ENCODE peak calls at places on chromosomes 13 and 19, in six cellular contexts. S is A549, A is K562, B is HepG2, K is NB4, P is endothelial cell of umbilical vein. V is an unnamed sample.

GRCh38 chr13:34416833-34417425 is 525.1 kb upstream of the NBEA start:
- DNase-seq in A (no peak), P (no peak), S (no peak), K (no peak), B (no peak), V (no peak)

GRCh38 chr19:3450796-3451411 is 29.4 kb downstream of the SMIM24 start:
- DNase-seq in A (no peak), K (peak), P (peak), B (peak), S (peak), V (no peak)

GRCh38 chr13:40518481-40518882 is 148.0 kb downstream of the FOXO1 start:
- DNase-seq in S (no peak), P (no peak), B (no peak), A (no peak), K (no peak), V (peak)

GRCh38 chr13:29494520-29494919 is 101.0 kb downstream of the SLC7A1 start:
- DNase-seq in P (no peak), B (no peak), A (no peak), K (no peak), S (no peak), V (no peak)

GRCh38 chr13:51955841-51956603 is 55.2 kb downstream of the ATP7B start:
- DNase-seq in K (no peak), S (no peak), P (no peak), A (peak), B (no peak), V (no peak)

GRCh38 chr13:84049442-84049841 is 167.2 kb upstream of the SLITRK1 start:
- DNase-seq in B (no peak), A (no peak), P (no peak), S (no peak), K (no peak), V (no peak)

GRCh38 chr13:111387945-111388600 is 67.6 kb downstream of the TEX29 start:
- DNase-seq in A (no peak), K (no peak), B (no peak), S (no peak), P (no peak), V (no peak)

GRCh38 chr13:92829930-92830329 is 396.7 kb upstream of the GPC6 start:
- DNase-seq in B (no peak), A (no peak), S (no peak), P (no peak), K (no peak), V (no peak)

GRCh38 chr13:31962661-31963345 is 68.8 kb upstream of the FRY start:
- DNase-seq in S (no peak), B (peak), P (no peak), A (no peak), K (no peak), V (no peak)

GRCh38 chr13:46321494-46322225 is 65.4 kb downstream of the RUBCNL start:
- DNase-seq in B (peak), K (peak), A (peak), P (peak), S (peak), V (peak)

GRCh38 chr13:40191186-40191980 is 475.1 kb downstream of the FOXO1 start:
- DNase-seq in K (no peak), S (no peak), P (no peak), A (no peak), B (no peak), V (no peak)

GRCh38 chr13:30892966-30893365 is 13.1 kb upstream of the MEDAG start:
- DNase-seq in P (no peak), S (peak), A (peak), B (peak), K (peak), V (no peak)

GRCh38 chr13:111232191-111232590 is 88.3 kb upstream of the TEX29 start:
- DNase-seq in A (no peak), S (no peak), B (no peak), P (no peak), K (no peak), V (no peak)

GRCh38 chr13:73596382-73596781 is 537.6 kb downstream of the KLF5 start:
- DNase-seq in A (no peak), P (no peak), K (no peak), B (no peak), S (no peak), V (no peak)

GRCh38 chr19:38046254-38047047 is 139.4 kb downstream of the SIPA1L3 start:
- DNase-seq in A (no peak), P (no peak), K (no peak), S (no peak), B (no peak), V (peak)

GRCh38 chr19:10797541-10798256 is 38.3 kb downstream of the TMED1 start:
- DNase-seq in B (no peak), A (no peak), S (no peak), K (peak), P (peak), V (peak)

GRCh38 chr13:59721889-59722579 is 441.7 kb downstream of the DIAPH3 start:
- DNase-seq in K (no peak), S (no peak), A (no peak), P (no peak), B (no peak), V (no peak)

GRCh38 chr13:98103531-98103930 is 39.4 kb upstream of the FARP1 start:
- DNase-seq in A (no peak), S (no peak), B (no peak), K (no peak), P (no peak), V (no peak)

GRCh38 chr13:83312194-83312593 is 570.1 kb downstream of the SLITRK1 start:
- DNase-seq in A (no peak), S (no peak), K (no peak), P (no peak), B (no peak), V (no peak)

GRCh38 chr19:32230441-32230840 is 115.0 kb upstream of the ZNF507 start:
- DNase-seq in K (no peak), S (no peak), A (no peak), P (no peak), B (no peak), V (no peak)

GRCh38 chr19:778910-779653 is 18.2 kb upstream of the PTBP1 start:
- DNase-seq in S (peak), K (no peak), P (peak), A (no peak), B (peak), V (no peak)

GRCh38 chr19:32363175-32363574 is 17.8 kb downstream of the ZNF507 start:
- DNase-seq in S (no peak), B (peak), K (no peak), A (no peak), P (no peak), V (no peak)

GRCh38 chr19:18192673-18193387 is at the start of gene MPV17L2:
- DNase-seq in B (peak), K (peak), P (peak), A (peak), S (peak), V (peak)

GRCh38 chr19:6987850-6988249 is 33.4 kb downstream of the MBD3L2B start:
- DNase-seq in P (no peak), S (no peak), B (no peak), A (no peak), K (peak), V (no peak)

GRCh38 chr19:14686411-14686810 is 3.4 kb upstream of the ZNF333 start:
- DNase-seq in S (no peak), B (peak), P (peak), A (no peak), K (peak), V (no peak)

GRCh38 chr19:55386515-55386947 is 799 bp downstream of the RPL28 start:
- DNase-seq in A (no peak), K (no peak), B (no peak), S (no peak), P (no peak), V (no peak)

GRCh38 chr19:8101311-8101710 is 48.1 kb downstream of the FBN3 start:
- DNase-seq in K (no peak), A (no peak), B (no peak), P (no peak), S (no peak), V (no peak)

GRCh38 chr19:11617207-11618062 is 20.2 kb downstream of the ZNF627 start:
- DNase-seq in A (no peak), S (no peak), B (no peak), K (no peak), P (no peak), V (no peak)

GRCh38 chr19:58477871-58478270 is 1.7 kb downstream of the ZNF446 start:
- DNase-seq in B (no peak), S (no peak), P (no peak), K (no peak), A (no peak), V (no peak)

GRCh38 chr19:46919324-46919723 is 58.5 kb downstream of the ARHGAP35 start:
- DNase-seq in S (no peak), B (no peak), P (no peak), K (peak), A (no peak), V (no peak)

GRCh38 chr19:28289294-28290063 is 923.5 kb downstream of the UQCRFS1 start:
- DNase-seq in P (peak), S (no peak), K (no peak), B (no peak), A (no peak), V (no peak)

GRCh38 chr13:19713186-19713965 is 69.4 kb downstream of the PSPC1 start:
- DNase-seq in B (no peak), S (no peak), A (no peak), P (peak), K (peak), V (peak)

DNA sequence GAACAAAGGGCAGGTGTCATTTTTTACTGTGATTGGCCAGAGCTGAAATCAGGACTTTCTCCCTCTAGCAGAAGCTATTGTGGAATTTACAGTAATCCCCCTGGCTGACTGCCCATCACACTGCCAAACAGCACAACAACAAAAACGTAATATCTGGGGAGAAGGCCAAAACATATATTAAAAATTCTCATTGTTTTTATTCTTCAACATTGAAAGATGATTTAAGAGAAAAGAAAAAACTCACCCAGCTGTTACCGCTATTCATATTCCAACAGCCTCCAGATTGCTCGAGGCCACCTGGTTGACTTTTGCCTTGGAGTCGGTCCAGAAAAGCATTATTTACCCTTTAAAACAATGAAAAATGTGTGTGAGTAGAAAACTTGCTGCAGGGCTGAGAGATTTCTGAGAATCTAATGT is 97.3 kb downstream of the EPSTI1 start:
- DNase-seq in S (no peak), K (no peak), A (no peak), B (no peak), P (peak), V (no peak)
- TF ChIP-seq MYC in S (no peak), K (no peak), A (no peak), B (no peak), P (no peak), V (no peak)

DNA sequence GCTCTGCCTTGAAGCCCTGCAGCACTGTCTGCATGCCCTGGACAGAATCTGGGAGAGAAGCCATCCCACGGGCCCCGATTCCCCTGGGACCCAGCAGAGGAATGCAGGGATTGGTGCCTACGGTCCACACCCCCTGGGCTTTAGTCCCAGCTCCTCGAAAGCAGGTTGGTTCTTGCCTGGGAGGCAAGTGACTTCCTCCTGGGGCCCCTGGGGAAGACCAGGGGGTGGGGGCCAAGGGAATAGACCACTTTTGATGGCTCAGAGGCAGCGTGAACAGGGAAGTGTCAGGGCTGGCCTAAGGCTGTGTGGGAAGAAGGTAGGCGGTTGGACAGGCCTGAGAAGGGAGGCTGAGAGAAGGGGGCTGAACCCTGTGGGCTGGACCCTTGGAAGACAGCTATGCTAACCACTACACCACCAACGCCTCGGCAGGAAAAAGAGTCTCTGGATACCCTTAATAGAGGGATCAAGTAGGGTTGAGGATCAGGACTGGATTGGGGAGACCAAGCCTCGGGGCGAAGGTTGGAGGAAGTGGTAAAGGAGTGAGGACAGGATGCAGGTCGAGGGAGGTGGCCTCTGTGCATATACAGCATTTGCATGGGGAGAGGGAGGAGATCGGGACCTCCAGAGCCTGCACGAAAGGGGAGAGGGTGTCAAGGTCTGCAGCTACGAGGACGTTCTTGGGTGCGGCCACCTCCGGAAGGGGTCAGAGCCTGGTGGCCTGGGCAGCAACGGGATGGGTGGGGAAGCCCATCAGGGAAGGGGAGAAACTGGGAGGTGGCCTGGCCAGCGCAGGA is 774 bp downstream of the DPP9 start:
- DNase-seq in A (no peak), K (peak), B (no peak), P (peak), S (no peak), V (no peak)
- TF ChIP-seq MYC in A (no peak), K (no peak), B (no peak), P (no peak), S (no peak), V (no peak)

DNA sequence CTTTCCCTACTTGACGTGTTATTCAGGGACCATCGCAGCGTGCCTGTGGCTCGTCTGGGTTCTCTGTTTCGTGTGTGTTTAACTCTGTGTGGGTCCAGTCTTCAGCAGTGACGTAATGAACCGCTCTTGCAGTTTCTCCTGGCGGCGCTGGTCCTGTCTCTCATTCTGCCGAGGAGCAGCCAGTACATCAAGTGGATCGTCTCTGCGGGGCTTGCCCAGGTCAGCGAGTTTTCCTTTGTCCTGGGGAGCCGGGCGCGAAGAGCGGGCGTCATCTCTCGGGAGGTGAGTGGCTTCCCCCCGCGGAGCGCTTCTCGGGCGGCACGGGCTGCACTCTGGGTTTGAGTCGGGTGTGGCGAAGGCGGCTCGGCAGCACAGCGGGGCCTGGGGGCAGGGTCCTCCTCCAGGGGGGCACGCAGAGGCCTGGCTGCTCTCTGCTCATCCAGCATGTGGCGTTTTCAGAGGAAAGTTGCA is 36.3 kb upstream of the TFDP1 start:
- DNase-seq in P (no peak), A (no peak), K (no peak), S (no peak), B (no peak), V (no peak)
- TF ChIP-seq MYC in P (no peak), A (no peak), K (no peak), S (no peak), B (no peak), V (no peak)

GRCh38 chr19:36151144-36152051 is 849 bp downstream of the COX7A1 start:
- DNase-seq in S (no peak), P (no peak), K (no peak), B (no peak), A (peak), V (no peak)
- TF ChIP-seq MYC in S (no peak), P (no peak), K (no peak), B (no peak), A (no peak), V (no peak)

GRCh38 chr13:96299235-96299634 is 209.3 kb downstream of the HS6ST3 start:
- DNase-seq in B (peak), S (no peak), P (no peak), A (no peak), K (no peak), V (no peak)
- TF ChIP-seq MYC in B (no peak), S (no peak), P (no peak), A (no peak), K (no peak), V (no peak)

GRCh38 chr13:33349314-33349995 is 63.9 kb upstream of the STARD13 start:
- DNase-seq in P (no peak), B (no peak), A (no peak), S (no peak), K (no peak), V (no peak)

GRCh38 chr13:33352520-33352919 is 67.0 kb upstream of the STARD13 start:
- DNase-seq in S (no peak), A (no peak), B (no peak), P (no peak), K (no peak), V (no peak)

GRCh38 chr13:33349996-33350826 is 64.7 kb upstream of the STARD13 start:
- DNase-seq in K (no peak), A (no peak), B (no peak), S (peak), P (peak), V (no peak)

GRCh38 chr13:33352023-33352422 is 66.5 kb upstream of the STARD13 start:
- DNase-seq in K (no peak), B (peak), A (no peak), P (no peak), S (no peak), V (no peak)

DNA sequence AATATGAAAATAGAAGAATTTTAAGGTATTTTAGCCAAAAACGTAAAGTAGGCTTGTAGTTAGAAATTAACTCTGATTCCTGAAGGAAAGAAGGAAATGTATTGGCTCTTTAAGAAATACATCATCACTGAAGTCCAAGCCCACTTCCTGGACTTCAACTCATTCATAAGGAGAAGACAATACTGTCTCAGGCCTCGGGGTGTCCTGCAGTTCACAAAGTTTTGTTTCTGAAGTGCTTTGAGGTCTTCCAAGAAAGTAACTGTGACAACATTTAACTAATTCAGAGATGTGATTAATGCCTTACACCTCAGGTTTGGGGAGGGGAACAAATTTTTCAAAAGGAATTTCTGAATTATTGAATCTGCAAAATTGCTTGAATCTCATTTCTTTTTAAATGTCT is 65.8 kb upstream of the STARD13 start:
- DNase-seq in B (no peak), K (no peak), P (peak), S (no peak), A (no peak), V (no peak)
- TF ChIP-seq MYC in B (no peak), K (no peak), P (no peak), S (no peak), A (no peak), V (no peak)

GRCh38 chr13:61030445-61030844 is 385.2 kb downstream of the PCDH20 start:
- DNase-seq in B (no peak), S (no peak), A (no peak), K (no peak), P (no peak), V (no peak)
- TF ChIP-seq MYC in B (no peak), S (no peak), A (no peak), K (no peak), P (no peak), V (no peak)

GRCh38 chr13:54742984-54743383 is 1714.4 kb downstream of the OLFM4 start:
- DNase-seq in B (no peak), P (no peak), K (no peak), S (no peak), A (no peak), V (no peak)
- TF ChIP-seq MYC in B (no peak), P (no peak), K (no peak), S (no peak), A (no peak), V (no peak)

GRCh38 chr19:45716314-45717130 is 14.2 kb downstream of the FBXO46 start:
- DNase-seq in S (peak), K (peak), B (no peak), P (peak), A (peak), V (no peak)
- TF ChIP-seq MYC in S (no peak), K (peak), B (no peak), P (no peak), A (peak), V (no peak)

V was measured in GM12878.